ENCODE peak calls at places on chromosomes 4 and X, in six cellular contexts. D is lung; S is activated naive CD4-positive, alpha-beta T cell; N is HTR-8/SVneo; Y is naive B cell; U is GM23338. W is an unnamed sample.

GRCh38 chrX:2894885-2895292 is 34.2 kb downstream of the ARSD start:
- DNase-seq in D (peak), S (no peak), N (peak), Y (no peak), U (no peak), W (no peak)

GRCh38 chrX:793216-793770 is 162.7 kb downstream of the SHOX start:
- DNase-seq in D (no peak), S (no peak), N (no peak), Y (no peak), U (peak), W (no peak)

GRCh38 chr4:38516194-38516593 is 147.8 kb upstream of the KLF3 start:
- DNase-seq in D (no peak), S (no peak), N (no peak), Y (no peak), U (no peak), W (no peak)

GRCh38 chr4:88985088-88985779 is 71.8 kb downstream of the FAM13A start:
- DNase-seq in D (no peak), S (no peak), N (no peak), Y (no peak), U (no peak), W (no peak)

GRCh38 chr4:47031011-47031678 is at the start of gene GABRB1:
- DNase-seq in D (peak), S (no peak), N (peak), Y (no peak), U (peak), W (peak)

GRCh38 chr4:104420766-104421165 is 73.9 kb downstream of the CXXC4 start:
- DNase-seq in D (no peak), S (no peak), N (no peak), Y (no peak), U (peak), W (no peak)

GRCh38 chr4:108018038-108018883 is 28.6 kb downstream of the HADH start:
- DNase-seq in D (peak), S (peak), N (peak), Y (peak), U (peak), W (peak)

GRCh38 chr4:40190880-40191815 is 5.7 kb upstream of the RHOH start:
- DNase-seq in D (no peak), S (no peak), N (no peak), Y (no peak), U (no peak), W (peak)

GRCh38 chr4:79250887-79251286 is 75.0 kb downstream of the NAA11 start:
- DNase-seq in D (no peak), S (no peak), N (no peak), Y (no peak), U (no peak), W (no peak)

GRCh38 chr4:86582453-86582852 is 11.7 kb upstream of the PTPN13 start:
- DNase-seq in D (no peak), S (no peak), N (no peak), Y (no peak), U (no peak), W (no peak)

GRCh38 chr4:176321589-176321988 is 1.8 kb downstream of the SPCS3 start:
- DNase-seq in D (no peak), S (no peak), N (no peak), Y (no peak), U (no peak), W (no peak)

GRCh38 chr4:140049024-140049923 is 104.7 kb downstream of the MAML3 start:
- DNase-seq in D (no peak), S (no peak), N (peak), Y (peak), U (peak), W (peak)

GRCh38 chr4:48913346-48913745 is 6.8 kb upstream of the OCIAD2 start:
- DNase-seq in D (no peak), S (no peak), N (peak), Y (no peak), U (no peak), W (no peak)

GRCh38 chrX:153831435-153832150 is 1.2 kb upstream of the PDZD4 start:
- DNase-seq in D (no peak), S (no peak), N (no peak), Y (no peak), U (no peak), W (no peak)

GRCh38 chrX:139324756-139325155 is 205.8 kb upstream of the F9 start:
- DNase-seq in D (no peak), S (no peak), N (no peak), Y (no peak), U (no peak), W (no peak)

GRCh38 chrX:110268875-110269274 is 49.0 kb downstream of the AMMECR1 start:
- DNase-seq in D (no peak), S (no peak), N (no peak), Y (no peak), U (no peak), W (no peak)

GRCh38 chr4:14379148-14379547 is 623.1 kb upstream of the CPEB2 start:
- DNase-seq in D (no peak), S (no peak), N (no peak), Y (no peak), U (no peak), W (no peak)

GRCh38 chr4:7392438-7393374 is 42.0 kb downstream of the PSAPL1 start:
- DNase-seq in D (no peak), S (no peak), N (no peak), Y (no peak), U (peak), W (no peak)

GRCh38 chrX:51860679-51861078 is 32.7 kb upstream of the MAGED1 start:
- DNase-seq in D (no peak), S (no peak), N (peak), Y (no peak), U (peak), W (peak)

GRCh38 chr4:20430555-20430954 is 178.8 kb downstream of the SLIT2 start:
- DNase-seq in D (no peak), S (no peak), N (no peak), Y (no peak), U (no peak), W (no peak)

GRCh38 chr4:103424853-103425252 is 226.7 kb upstream of the CENPE start:
- DNase-seq in D (no peak), S (no peak), N (no peak), Y (no peak), U (peak), W (peak)

GRCh38 chr4:141003193-141003592 is 130.1 kb downstream of the RNF150 start:
- DNase-seq in D (no peak), S (no peak), N (no peak), Y (no peak), U (no peak), W (no peak)

GRCh38 chr4:16772366-16772850 is 126.0 kb downstream of the LDB2 start:
- DNase-seq in D (no peak), S (no peak), N (no peak), Y (no peak), U (no peak), W (no peak)

GRCh38 chrX:130869239-130869638 is 33.8 kb downstream of the ENOX2 start:
- DNase-seq in D (no peak), S (no peak), N (no peak), Y (no peak), U (no peak), W (no peak)

GRCh38 chr4:121156822-121157769 is 7.0 kb downstream of the TNIP3 start:
- DNase-seq in D (peak), S (no peak), N (peak), Y (no peak), U (peak), W (peak)

GRCh38 chr4:182089326-182089725 is 153.9 kb upstream of the TENM3 start:
- DNase-seq in D (no peak), S (no peak), N (no peak), Y (no peak), U (peak), W (no peak)

W was measured in Caco-2.